ENCODE peak calls at places on chromosomes 7 and 10, in ten cellular contexts. I, V, C, B, F, O, N, K, G and W are unnamed samples.

GRCh38 chr10:61733358-61733940 is 70.7 kb downstream of the CABCOCO1 start:
- DNase-seq in I (peak), V (no peak), C (peak), B (peak), F (no peak), O (peak), N (peak), K (peak), G (peak), W (no peak)

GRCh38 chr7:12889391-12889790 is 202.0 kb downstream of the ARL4A start:
- DNase-seq in I (no peak), V (no peak), C (no peak), B (no peak), F (no peak), O (no peak), N (peak), K (no peak), G (peak), W (no peak)

GRCh38 chr10:77919713-77920108 is 6.8 kb downstream of the DLG5 start:
- DNase-seq in I (no peak), V (no peak), C (peak), B (no peak), F (no peak), O (no peak), N (peak), K (no peak), G (peak), W (no peak)

GRCh38 chr10:126036515-126036914 is 140.2 kb downstream of the FANK1 start:
- DNase-seq in I (no peak), V (no peak), C (no peak), B (no peak), F (no peak), O (no peak), N (no peak), K (no peak), G (no peak), W (no peak)

GRCh38 chr7:148697256-148697841 is 1.4 kb upstream of the CUL1 start:
- DNase-seq in I (no peak), V (no peak), C (peak), B (peak), F (no peak), O (no peak), N (peak), K (peak), G (peak), W (no peak)

GRCh38 chr7:152667900-152668440 is 8.0 kb downstream of the XRCC2 start:
- DNase-seq in I (no peak), V (no peak), C (no peak), B (no peak), F (no peak), O (no peak), N (no peak), K (no peak), G (no peak), W (no peak)

GRCh38 chr10:23099816-23100215 is 4.4 kb downstream of the MSRB2 start:
- DNase-seq in I (no peak), V (no peak), C (no peak), B (no peak), F (no peak), O (no peak), N (no peak), K (no peak), G (no peak), W (no peak)

GRCh38 chr10:68088744-68089143 is 13.7 kb upstream of the HERC4 start:
- DNase-seq in I (no peak), V (no peak), C (no peak), B (no peak), F (no peak), O (no peak), N (no peak), K (peak), G (no peak), W (no peak)

GRCh38 chr7:44223362-44224114 is 22.8 kb downstream of the YKT6 start:
- DNase-seq in I (peak), V (no peak), C (no peak), B (no peak), F (no peak), O (no peak), N (no peak), K (no peak), G (no peak), W (no peak)

GRCh38 chr7:115802415-115802814 is 228.1 kb downstream of the TFEC start:
- DNase-seq in I (no peak), V (no peak), C (no peak), B (no peak), F (no peak), O (no peak), N (no peak), K (no peak), G (no peak), W (no peak)

GRCh38 chr10:124745257-124745656 is 1.1 kb upstream of the FAM53B start:
- DNase-seq in I (no peak), V (no peak), C (no peak), B (no peak), F (no peak), O (no peak), N (no peak), K (no peak), G (no peak), W (no peak)